ENCODE peak calls at places on chromosomes 4 and X, in four cellular contexts. Y, A, F and C are unnamed samples. For H3K79me2, the result is how much of the 10 kb centered on the place peaks cover.

GRCh38 chrX:38669425-38669824 is 108.1 kb downstream of the TSPAN7 start:
- DNase-seq in F (no peak), A (no peak), Y (no peak), C (no peak)

GRCh38 chrX:77493677-77494553 is 46.7 kb downstream of the FGF16 start:
- DNase-seq in Y (peak), F (no peak), A (peak), C (no peak)

GRCh38 chrX:80879143-80879542 is 69.5 kb upstream of the BRWD3 start:
- DNase-seq in Y (no peak), F (no peak), A (no peak), C (no peak)

GRCh38 chr4:154467886-154468285 is 23.7 kb downstream of the DCHS2 start:
- DNase-seq in A (no peak), Y (no peak), F (no peak), C (no peak)

GRCh38 chrX:119757646-119757978 is 776 bp upstream of the SOWAHD start:
- DNase-seq in A (no peak), Y (no peak), F (no peak), C (no peak)

GRCh38 chr4:13483142-13484044 is 747 bp downstream of the RAB28 start:
- DNase-seq in A (peak), F (no peak), Y (peak), C (peak)

GRCh38 chr4:155271557-155271956 is 63.1 kb downstream of the NPY2R start:
- DNase-seq in F (no peak), A (no peak), Y (no peak), C (no peak)

GRCh38 chrX:115030635-115031034 is 13.2 kb upstream of the IL13RA2 start:
- DNase-seq in Y (no peak), F (no peak), A (no peak), C (no peak)

GRCh38 chr4:121164291-121164690 is at the start of gene TNIP3:
- DNase-seq in Y (no peak), A (no peak), F (no peak), C (peak)

GRCh38 chr4:174663254-174663653 is 141.0 kb upstream of the HPGD start:
- DNase-seq in F (no peak), A (no peak), Y (no peak), C (no peak)

GRCh38 chr4:132276185-132276584 is 872.9 kb upstream of the PCDH10 start:
- DNase-seq in Y (no peak), A (no peak), F (no peak), C (no peak)

GRCh38 chrX:64204252-64204651 is 1.3 kb downstream of the AMER1 start:
- DNase-seq in Y (peak), F (no peak), A (no peak), C (no peak)

GRCh38 chr4:124459922-124460301 is 252.6 kb downstream of the ANKRD50 start:
- DNase-seq in F (no peak), A (no peak), Y (no peak), C (peak)

GRCh38 chr4:149176019-149176418 is 639.6 kb downstream of the IQCM start:
- DNase-seq in A (no peak), Y (peak), F (no peak), C (no peak)

GRCh38 chrX:154728791-154729190 is 22.1 kb downstream of the GAB3 start:
- DNase-seq in F (no peak), A (no peak), Y (no peak), C (no peak)

GRCh38 chr4:84403656-84404055 is 95.4 kb downstream of the NKX6-1 start:
- DNase-seq in A (no peak), Y (no peak), F (no peak), C (no peak)

GRCh38 chrX:16873106-16873505 is 2.9 kb upstream of the RBBP7 start:
- DNase-seq in A (no peak), Y (no peak), F (no peak), C (no peak)

GRCh38 chr4:114479595-114479994 is 119.0 kb upstream of the UGT8 start:
- DNase-seq in A (no peak), Y (no peak), F (no peak), C (no peak)

GRCh38 chr4:19776021-19776459 is 475.7 kb upstream of the SLIT2 start:
- DNase-seq in Y (no peak), F (no peak), A (no peak), C (peak)

GRCh38 chrX:46587753-46588171 is 14.2 kb downstream of the CHST7 start:
- DNase-seq in Y (no peak), A (no peak), F (no peak), C (peak)

GRCh38 chr4:52946811-52947210 is 84.7 kb downstream of the RASL11B start:
- DNase-seq in Y (no peak), A (no peak), F (no peak), C (no peak)

GRCh38 chrX:72652132-72652531 is 62.0 kb downstream of the PHKA1 start:
- DNase-seq in F (no peak), A (no peak), Y (no peak), C (no peak)

GRCh38 chr4:178414881-178415446 is 972.7 kb upstream of the AGA start:
- DNase-seq in Y (no peak), A (no peak), F (no peak), C (no peak)

DNA sequence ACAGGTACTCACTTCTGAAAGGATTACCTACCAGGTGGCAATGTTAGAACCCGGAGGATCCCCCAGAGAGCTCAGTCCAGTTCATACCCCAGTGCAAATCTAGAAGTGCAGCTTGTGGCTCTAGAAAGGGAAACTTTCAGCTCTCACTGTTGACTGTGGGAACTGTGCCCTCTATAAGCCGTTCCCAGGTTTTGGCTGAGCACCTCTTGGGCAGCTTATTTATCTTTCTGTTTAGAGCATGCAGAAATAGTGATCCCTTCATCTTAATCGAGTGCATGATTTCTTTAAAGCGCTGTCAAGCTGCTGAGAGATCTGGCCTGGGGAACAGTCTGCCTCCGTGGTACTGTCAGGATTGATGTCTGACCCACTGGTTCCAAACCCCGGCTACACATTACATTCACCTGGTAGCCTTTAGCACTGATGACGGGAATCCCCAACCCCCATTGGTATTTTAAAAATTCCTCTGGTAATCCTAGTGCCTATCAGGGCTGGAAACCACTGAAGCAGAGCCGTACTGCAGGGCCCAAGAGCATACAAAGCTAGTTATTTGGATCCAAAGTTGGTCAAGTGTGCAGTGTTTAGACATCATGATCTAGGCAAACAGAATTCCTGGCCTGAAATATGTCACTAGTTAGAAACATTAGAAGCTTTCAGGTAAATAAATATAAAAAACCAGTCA is 103.2 kb downstream of the KLHL8 start:
- DNase-seq in F (no peak), Y (peak), A (no peak), C (no peak)
- TF ChIP-seq MYC in F (no peak), Y (no peak), A (no peak), C (no peak)

GRCh38 chr4:176780995-176781738 is 11.6 kb downstream of the VEGFC start:
- DNase-seq in Y (no peak), F (no peak), A (no peak), C (peak)

GRCh38 chr4:176782191-176782590 is 10.5 kb downstream of the VEGFC start:
- DNase-seq in A (no peak), Y (no peak), F (no peak), C (no peak)

GRCh38 chr4:176782794-176783193 is 9.9 kb downstream of the VEGFC start:
- DNase-seq in Y (no peak), A (no peak), F (no peak), C (peak)

GRCh38 chr4:176779421-176779820 is 13.3 kb downstream of the VEGFC start:
- DNase-seq in A (no peak), Y (no peak), F (no peak), C (no peak)

DNA sequence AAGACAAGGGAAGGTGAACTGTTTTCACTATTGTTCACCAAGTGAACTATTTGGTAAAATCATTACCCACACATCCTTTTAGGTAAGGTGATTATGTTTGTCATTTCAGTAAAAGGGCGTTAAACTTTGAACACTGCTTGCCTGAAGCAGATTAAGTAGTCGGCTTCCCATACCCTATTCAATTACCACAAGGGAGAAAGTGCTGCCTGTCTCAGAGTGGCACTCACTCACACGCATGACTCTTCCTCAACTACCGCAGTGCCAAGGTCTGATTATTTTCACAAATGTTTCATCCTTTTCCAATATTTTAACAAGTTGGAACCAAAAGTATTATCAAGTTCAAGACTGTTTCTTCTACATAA is 11.0 kb downstream of the VEGFC start:
- DNase-seq in A (no peak), F (no peak), Y (no peak), C (no peak)
- H3K79me2 ChIP-seq in A (under half), F (under half), Y (under half), C (half or more)

DNA sequence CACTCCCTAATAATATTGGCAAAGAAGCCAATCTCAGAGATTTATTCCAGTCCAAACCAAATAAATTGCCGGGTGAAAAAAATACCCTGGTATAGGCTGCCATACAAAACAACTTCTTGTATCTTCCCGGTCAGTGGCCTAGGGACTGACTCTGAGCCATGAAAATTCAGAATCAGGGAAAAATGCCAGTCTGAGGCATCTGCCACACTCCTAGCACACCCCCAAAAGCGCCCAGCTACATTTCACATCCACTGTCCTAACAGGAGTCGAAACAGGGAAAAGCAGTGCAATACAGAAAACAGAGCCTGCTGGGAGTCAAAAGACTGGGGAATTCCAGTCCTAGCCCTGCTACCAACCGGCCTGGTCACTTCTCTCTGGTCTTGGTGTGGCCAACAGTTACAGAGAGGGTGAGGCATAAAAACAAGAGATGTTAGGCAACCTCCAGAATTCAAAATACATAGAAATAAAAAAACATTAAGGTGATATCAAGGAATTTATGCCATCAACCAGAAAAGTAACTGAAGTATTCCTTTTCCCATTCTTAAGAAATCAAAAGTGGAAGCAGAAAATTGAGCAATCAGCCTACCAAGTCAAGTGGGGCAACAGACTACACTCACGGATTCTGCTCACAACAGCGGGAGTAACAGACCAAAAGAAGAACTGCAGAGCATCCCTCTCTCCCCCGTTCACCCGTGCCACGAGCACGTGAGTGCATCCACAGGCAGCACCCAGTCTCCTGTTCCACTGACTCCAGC is 29.5 kb downstream of the AFAP1 start:
- DNase-seq in A (no peak), Y (no peak), F (no peak), C (no peak)
- TF ChIP-seq POLR2AphosphoS5 in A (no peak), Y (no peak), F (no peak), C (no peak)

GRCh38 chrX:14948701-14949100 is 75.5 kb downstream of the MOSPD2 start:
- DNase-seq in A (no peak), F (no peak), Y (no peak), C (no peak)
- TF ChIP-seq MYC in A (no peak), F (no peak), Y (no peak), C (no peak)

GRCh38 chr4:156608651-156609050 is 362.9 kb downstream of the PDGFC start:
- DNase-seq in A (no peak), Y (no peak), F (no peak), C (no peak)
- H3K79me2 ChIP-seq in A (under half), Y (under half), F (under half), C (under half)

GRCh38 chr4:176001171-176002006 is 64.3 kb upstream of the WDR17 start:
- DNase-seq in Y (no peak), F (no peak), A (no peak), C (peak)
- TF ChIP-seq POLR2AphosphoS5 in Y (no peak), F (no peak), A (no peak), C (no peak)

GRCh38 chrX:65667503-65668355 is at the start of gene MSN:
- DNase-seq in A (peak), F (no peak), Y (no peak), C (peak)

GRCh38 chrX:65671286-65671685 is 3.8 kb downstream of the MSN start:
- DNase-seq in F (no peak), Y (no peak), A (no peak), C (no peak)

GRCh38 chrX:65671966-65672365 is 4.5 kb downstream of the MSN start:
- DNase-seq in Y (no peak), F (no peak), A (no peak), C (no peak)

GRCh38 chrX:65667157-65667502 is 324 bp upstream of the MSN start:
- DNase-seq in F (no peak), A (no peak), Y (no peak), C (no peak)

GRCh38 chrX:65668362-65669310 is 1.2 kb downstream of the MSN start:
- DNase-seq in F (peak), Y (no peak), A (peak), C (peak)
- TF ChIP-seq MYC in F (no peak), Y (no peak), A (peak), C (no peak)

GRCh38 chr4:3361896-3362295 is 69.1 kb downstream of the RGS12 start:
- DNase-seq in F (no peak), A (no peak), Y (no peak), C (no peak)

GRCh38 chr4:3362431-3363287 is 69.8 kb downstream of the RGS12 start:
- DNase-seq in A (no peak), F (no peak), Y (no peak), C (no peak)

GRCh38 chr4:3358660-3359059 is 65.8 kb downstream of the RGS12 start:
- DNase-seq in A (no peak), F (no peak), Y (no peak), C (no peak)

GRCh38 chr4:3361406-3361805 is 68.6 kb downstream of the RGS12 start:
- DNase-seq in A (no peak), F (no peak), Y (no peak), C (no peak)

DNA sequence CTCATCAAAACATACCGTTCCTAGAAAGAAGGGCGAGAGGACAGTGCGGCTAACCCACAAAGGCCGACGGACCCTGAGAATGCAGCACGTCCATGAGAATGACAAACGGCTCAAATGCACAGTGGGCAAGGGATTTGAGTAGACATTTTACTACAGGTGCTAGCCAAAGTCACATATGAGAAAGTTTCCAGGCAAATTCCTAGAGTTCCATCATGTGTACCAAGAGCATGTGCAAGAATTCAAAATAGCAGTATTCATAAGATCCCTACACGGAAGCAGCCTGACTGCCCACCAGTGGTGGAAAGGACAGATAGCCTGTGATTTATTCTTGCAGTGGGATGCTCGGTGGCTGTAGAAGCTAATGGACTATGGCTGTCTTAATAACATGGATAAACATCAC is 67.9 kb downstream of the RGS12 start:
- DNase-seq in A (no peak), Y (no peak), F (no peak), C (no peak)
- H3K79me2 ChIP-seq in A (under half), Y (under half), F (under half), C (under half)